ENCODE peak calls at places on chromosomes 2 and 18, in nine cellular contexts. One of them, this sample, is unnamed.

GRCh38 chr2:29502452-29502851 is 387.2 kb downstream of the CLIP4 start:
- DNase-seq in iPS DF 6.9: no peak
- DNase-seq in fibroblast of lung: peak
- DNase-seq in neuronal stem cell: no peak
- DNase-seq in osteoblast: no peak
- DNase-seq in pancreas: no peak
- DNase-seq in AG04450: no peak
- DNase-seq in astrocyte: peak
- DNase-seq in IMR-90: peak
- DNase-seq in this sample: no peak

GRCh38 chr2:8685697-8686358 is 4.0 kb downstream of the ID2 start:
- DNase-seq in AG04450: no peak
- DNase-seq in fibroblast of lung: peak
- DNase-seq in iPS DF 6.9: no peak
- DNase-seq in pancreas: peak
- DNase-seq in astrocyte: no peak
- DNase-seq in osteoblast: peak
- DNase-seq in IMR-90: peak
- DNase-seq in neuronal stem cell: peak
- DNase-seq in this sample: peak

GRCh38 chr2:6031165-6031867 is 339.1 kb downstream of the SOX11 start:
- DNase-seq in neuronal stem cell: no peak
- DNase-seq in iPS DF 6.9: no peak
- DNase-seq in pancreas: no peak
- DNase-seq in IMR-90: no peak
- DNase-seq in astrocyte: no peak
- DNase-seq in fibroblast of lung: no peak
- DNase-seq in AG04450: no peak
- DNase-seq in osteoblast: no peak
- DNase-seq in this sample: no peak

GRCh38 chr2:238143239-238143951 is 4.9 kb downstream of the KLHL30 start:
- DNase-seq in fibroblast of lung: peak
- DNase-seq in neuronal stem cell: no peak
- DNase-seq in osteoblast: peak
- DNase-seq in AG04450: no peak
- DNase-seq in iPS DF 6.9: no peak
- DNase-seq in astrocyte: no peak
- DNase-seq in pancreas: no peak
- DNase-seq in IMR-90: peak
- DNase-seq in this sample: no peak

GRCh38 chr2:232260075-232260474 is 118.5 kb upstream of the ALPP start:
- DNase-seq in fibroblast of lung: peak
- DNase-seq in pancreas: no peak
- DNase-seq in iPS DF 6.9: no peak
- DNase-seq in osteoblast: peak
- DNase-seq in AG04450: peak
- DNase-seq in IMR-90: peak
- DNase-seq in neuronal stem cell: no peak
- DNase-seq in astrocyte: peak
- DNase-seq in this sample: no peak

GRCh38 chr18:35580748-35581534 is 599 bp upstream of the GALNT1 start:
- DNase-seq in neuronal stem cell: peak
- DNase-seq in AG04450: peak
- DNase-seq in fibroblast of lung: peak
- DNase-seq in pancreas: peak
- DNase-seq in iPS DF 6.9: no peak
- DNase-seq in osteoblast: peak
- DNase-seq in IMR-90: peak
- DNase-seq in astrocyte: peak
- DNase-seq in this sample: peak

GRCh38 chr2:128313076-128313836 is 5.4 kb downstream of the HS6ST1 start:
- DNase-seq in osteoblast: peak
- DNase-seq in AG04450: no peak
- DNase-seq in pancreas: peak
- DNase-seq in IMR-90: peak
- DNase-seq in neuronal stem cell: no peak
- DNase-seq in iPS DF 6.9: no peak
- DNase-seq in fibroblast of lung: peak
- DNase-seq in astrocyte: peak
- DNase-seq in this sample: peak

GRCh38 chr2:73561422-73561821 is 80.8 kb downstream of the NAT8 start:
- DNase-seq in IMR-90: peak
- DNase-seq in iPS DF 6.9: no peak
- DNase-seq in pancreas: no peak
- DNase-seq in osteoblast: no peak
- DNase-seq in AG04450: no peak
- DNase-seq in neuronal stem cell: no peak
- DNase-seq in astrocyte: no peak
- DNase-seq in fibroblast of lung: peak
- DNase-seq in this sample: no peak

GRCh38 chr18:75065251-75066000 is 143.5 kb downstream of the PTGR3 start:
- DNase-seq in neuronal stem cell: no peak
- DNase-seq in IMR-90: no peak
- DNase-seq in pancreas: no peak
- DNase-seq in iPS DF 6.9: no peak
- DNase-seq in astrocyte: no peak
- DNase-seq in AG04450: no peak
- DNase-seq in osteoblast: no peak
- DNase-seq in fibroblast of lung: no peak
- DNase-seq in this sample: no peak

GRCh38 chr18:7750966-7751365 is 183.8 kb downstream of the PTPRM start:
- DNase-seq in neuronal stem cell: no peak
- DNase-seq in iPS DF 6.9: no peak
- DNase-seq in astrocyte: no peak
- DNase-seq in AG04450: no peak
- DNase-seq in pancreas: no peak
- DNase-seq in osteoblast: no peak
- DNase-seq in fibroblast of lung: no peak
- DNase-seq in IMR-90: no peak
- DNase-seq in this sample: no peak

GRCh38 chr2:101293544-101293943 is 15.0 kb downstream of the RNF149 start:
- DNase-seq in fibroblast of lung: no peak
- DNase-seq in IMR-90: no peak
- DNase-seq in AG04450: no peak
- DNase-seq in pancreas: no peak
- DNase-seq in osteoblast: no peak
- DNase-seq in iPS DF 6.9: no peak
- DNase-seq in astrocyte: no peak
- DNase-seq in neuronal stem cell: no peak
- DNase-seq in this sample: no peak
- H3K27ac ChIP-seq in fibroblast of lung: no peak
- H3K27ac ChIP-seq in IMR-90: no peak
- H3K27ac ChIP-seq in AG04450: no peak
- H3K27ac ChIP-seq in pancreas: no peak
- H3K27ac ChIP-seq in osteoblast: no peak
- H3K27ac ChIP-seq in iPS DF 6.9: no peak
- H3K27ac ChIP-seq in astrocyte: no peak
- H3K27ac ChIP-seq in neuronal stem cell: no peak
- H3K27ac ChIP-seq in this sample: no peak

GRCh38 chr2:54725343-54726099 is 2.1 kb downstream of the EML6 start:
- DNase-seq in iPS DF 6.9: no peak
- DNase-seq in neuronal stem cell: no peak
- DNase-seq in IMR-90: no peak
- DNase-seq in osteoblast: peak
- DNase-seq in AG04450: no peak
- DNase-seq in fibroblast of lung: no peak
- DNase-seq in pancreas: no peak
- DNase-seq in astrocyte: no peak
- DNase-seq in this sample: no peak
- H3K4me3 ChIP-seq in iPS DF 6.9: peak
- H3K4me3 ChIP-seq in neuronal stem cell: peak
- H3K4me3 ChIP-seq in IMR-90: no peak
- H3K4me3 ChIP-seq in osteoblast: peak
- H3K4me3 ChIP-seq in AG04450: no peak
- H3K4me3 ChIP-seq in fibroblast of lung: peak
- H3K4me3 ChIP-seq in pancreas: peak
- H3K4me3 ChIP-seq in astrocyte: no peak
- H3K4me3 ChIP-seq in this sample: peak

DNA sequence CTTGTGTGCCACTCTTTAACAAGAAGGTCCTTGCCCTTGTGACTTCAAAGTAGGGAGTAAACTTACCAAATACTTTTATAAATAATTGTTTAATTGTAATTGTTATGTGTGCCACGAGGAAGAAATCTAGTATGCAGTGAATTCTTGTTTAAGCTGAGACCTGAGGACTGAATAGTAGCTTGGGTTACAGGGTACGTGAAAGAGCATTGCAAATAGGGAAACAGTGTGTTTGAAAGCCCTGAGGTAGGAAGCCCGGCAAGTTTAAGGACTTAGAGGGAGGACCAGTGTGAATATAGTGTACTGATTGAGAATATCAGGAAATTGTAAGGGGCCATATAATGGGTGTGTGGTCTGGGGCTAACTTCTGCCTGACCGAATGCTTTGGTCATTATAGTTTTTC is 26.2 kb downstream of the PHLPP1 start:
- DNase-seq in osteoblast: no peak
- DNase-seq in iPS DF 6.9: no peak
- DNase-seq in pancreas: no peak
- DNase-seq in neuronal stem cell: no peak
- DNase-seq in astrocyte: no peak
- DNase-seq in fibroblast of lung: no peak
- DNase-seq in IMR-90: no peak
- DNase-seq in AG04450: no peak
- DNase-seq in this sample: no peak
- H3K27ac ChIP-seq in osteoblast: no peak
- H3K27ac ChIP-seq in iPS DF 6.9: no peak
- H3K27ac ChIP-seq in pancreas: peak
- H3K27ac ChIP-seq in neuronal stem cell: no peak
- H3K27ac ChIP-seq in astrocyte: no peak
- H3K27ac ChIP-seq in fibroblast of lung: no peak
- H3K27ac ChIP-seq in IMR-90: no peak
- H3K27ac ChIP-seq in AG04450: no peak
- H3K27ac ChIP-seq in this sample: peak

GRCh38 chr2:119660343-119660658 is 18.7 kb upstream of the TMEM177 start:
- DNase-seq in pancreas: no peak
- DNase-seq in astrocyte: no peak
- DNase-seq in neuronal stem cell: no peak
- DNase-seq in iPS DF 6.9: no peak
- DNase-seq in fibroblast of lung: no peak
- DNase-seq in IMR-90: no peak
- DNase-seq in osteoblast: no peak
- DNase-seq in AG04450: no peak
- DNase-seq in this sample: no peak
- H3K4me3 ChIP-seq in pancreas: no peak
- H3K4me3 ChIP-seq in astrocyte: no peak
- H3K4me3 ChIP-seq in neuronal stem cell: no peak
- H3K4me3 ChIP-seq in iPS DF 6.9: no peak
- H3K4me3 ChIP-seq in fibroblast of lung: no peak
- H3K4me3 ChIP-seq in IMR-90: no peak
- H3K4me3 ChIP-seq in osteoblast: no peak
- H3K4me3 ChIP-seq in AG04450: no peak
- H3K4me3 ChIP-seq in this sample: no peak

GRCh38 chr2:207256476-207257207 is 90.9 kb upstream of the KLF7 start:
- DNase-seq in AG04450: no peak
- DNase-seq in IMR-90: peak
- DNase-seq in pancreas: no peak
- DNase-seq in neuronal stem cell: no peak
- DNase-seq in fibroblast of lung: peak
- DNase-seq in iPS DF 6.9: no peak
- DNase-seq in astrocyte: peak
- DNase-seq in osteoblast: no peak
- DNase-seq in this sample: no peak

GRCh38 chr2:207256026-207256425 is 90.3 kb upstream of the KLF7 start:
- DNase-seq in AG04450: no peak
- DNase-seq in astrocyte: peak
- DNase-seq in osteoblast: no peak
- DNase-seq in IMR-90: no peak
- DNase-seq in iPS DF 6.9: no peak
- DNase-seq in neuronal stem cell: no peak
- DNase-seq in pancreas: no peak
- DNase-seq in fibroblast of lung: peak
- DNase-seq in this sample: peak

GRCh38 chr2:207257291-207258190 is 91.8 kb upstream of the KLF7 start:
- DNase-seq in neuronal stem cell: no peak
- DNase-seq in AG04450: no peak
- DNase-seq in osteoblast: no peak
- DNase-seq in astrocyte: peak
- DNase-seq in iPS DF 6.9: no peak
- DNase-seq in fibroblast of lung: peak
- DNase-seq in IMR-90: peak
- DNase-seq in pancreas: no peak
- DNase-seq in this sample: no peak

GRCh38 chr2:207260021-207260420 is 94.3 kb upstream of the KLF7 start:
- DNase-seq in AG04450: no peak
- DNase-seq in astrocyte: peak
- DNase-seq in osteoblast: no peak
- DNase-seq in neuronal stem cell: no peak
- DNase-seq in IMR-90: peak
- DNase-seq in fibroblast of lung: peak
- DNase-seq in iPS DF 6.9: no peak
- DNase-seq in pancreas: no peak
- DNase-seq in this sample: no peak

DNA sequence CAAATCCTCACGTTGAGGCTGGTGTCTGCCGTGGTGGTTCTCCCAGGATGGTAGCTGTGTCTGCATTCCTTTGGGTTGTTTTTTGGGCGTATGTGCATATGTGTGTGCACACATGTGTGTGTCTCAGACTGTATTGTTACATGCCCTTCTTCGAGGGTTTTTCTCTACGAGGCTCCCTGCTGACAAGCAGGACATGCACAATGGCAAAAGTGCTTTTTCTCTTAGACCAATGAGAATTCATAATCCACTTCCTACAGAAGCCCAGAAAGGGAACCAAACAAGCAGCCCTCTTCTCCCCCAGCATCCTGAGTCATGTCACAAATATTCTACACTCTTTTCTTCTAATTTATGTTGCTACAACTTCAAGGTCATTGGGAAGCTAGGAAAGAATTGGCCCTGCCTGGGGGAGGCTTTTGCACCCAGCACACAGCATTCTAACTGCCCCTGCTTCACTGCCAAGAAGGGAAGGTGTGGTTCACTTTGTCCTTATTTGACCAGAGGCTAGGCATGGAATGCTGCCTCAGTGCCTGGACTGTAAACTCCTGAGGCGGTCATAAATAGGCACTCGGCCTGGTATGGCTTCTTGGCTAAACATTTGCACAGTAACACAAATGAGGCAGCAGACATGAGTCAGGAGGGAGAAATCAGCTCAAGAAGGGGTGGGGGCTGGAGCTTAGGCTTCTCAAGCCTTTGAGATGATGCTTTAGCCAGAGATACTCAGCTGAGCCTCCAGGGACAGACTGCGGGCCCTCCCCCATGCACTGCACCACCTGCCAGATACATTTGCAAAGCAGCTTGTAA is 92.6 kb upstream of the KLF7 start:
- DNase-seq in AG04450: peak
- DNase-seq in iPS DF 6.9: no peak
- DNase-seq in neuronal stem cell: no peak
- DNase-seq in IMR-90: peak
- DNase-seq in pancreas: no peak
- DNase-seq in osteoblast: peak
- DNase-seq in astrocyte: peak
- DNase-seq in fibroblast of lung: peak
- DNase-seq in this sample: peak
- H3K27ac ChIP-seq in AG04450: peak
- H3K27ac ChIP-seq in iPS DF 6.9: no peak
- H3K27ac ChIP-seq in neuronal stem cell: peak
- H3K27ac ChIP-seq in IMR-90: peak
- H3K27ac ChIP-seq in pancreas: no peak
- H3K27ac ChIP-seq in osteoblast: peak
- H3K27ac ChIP-seq in astrocyte: peak
- H3K27ac ChIP-seq in fibroblast of lung: peak
- H3K27ac ChIP-seq in this sample: no peak